ENCODE peak calls at places on chromosomes 11 and 22, in four cellular contexts. O is GM12878, H is K562, T is HL-60. W is an unnamed sample.
A peak's percentile ranks its signal among the peaks of the same experiment; 100 is the strongest.

GRCh38 chr11:130599073-130599654 is 150.7 kb downstream of the ADAMTS15 start:
- DNase-seq in H (no peak), T (no peak), O (no peak), W (no peak)

GRCh38 chr11:48116437-48116836 is 100.2 kb upstream of the OR4B1 start:
- DNase-seq in O (no peak), H (no peak), T (no peak), W (no peak)

GRCh38 chr11:9901931-9902330 is 238.1 kb downstream of the SWAP70 start:
- DNase-seq in H (no peak), O (no peak), T (no peak), W (no peak)

GRCh38 chr11:132914600-132914999 is 617.7 kb downstream of the OPCML start:
- DNase-seq in H (no peak), T (no peak), O (no peak), W (no peak)

GRCh38 chr22:43308451-43309235 is 34.5 kb downstream of the SCUBE1 start:
- DNase-seq in T (no peak), O (no peak), H (no peak), W (no peak)

GRCh38 chr22:45834241-45834640 is 142.7 kb downstream of the WNT7B start:
- DNase-seq in H (no peak), T (no peak), O (no peak), W (no peak)

GRCh38 chr22:36065775-36066544 is 37.3 kb upstream of the RBFOX2 start:
- DNase-seq in T (peak; percentile 29), H (peak; percentile 83), O (no peak), W (peak; percentile 70)

GRCh38 chr11:8531312-8531711 is 62.7 kb downstream of the STK33 start:
- DNase-seq in T (no peak), O (no peak), H (no peak), W (no peak)

GRCh38 chr22:49297286-49297870 is 530.3 kb downstream of the BRD1 start:
- DNase-seq in H (no peak), T (no peak), O (no peak), W (no peak)

GRCh38 chr11:117197516-117198456 is 1.4 kb upstream of the TAGLN start:
- DNase-seq in T (no peak), H (peak; percentile 50), O (no peak), W (no peak)

GRCh38 chr11:60303661-60304060 is 23.2 kb downstream of the MS4A4A start:
- DNase-seq in T (no peak), O (no peak), H (no peak), W (no peak)

GRCh38 chr11:75508051-75508561 is 17.6 kb downstream of the GDPD5 start:
- DNase-seq in T (peak; percentile 13), O (peak; percentile 44), H (no peak), W (no peak)

GRCh38 chr22:21734540-21735197 is 925 bp downstream of the YPEL1 start:
- DNase-seq in T (peak; percentile 37), H (peak; percentile 46), O (no peak), W (no peak)

GRCh38 chr11:15073361-15074205 is at the start of gene CALCB:
- DNase-seq in H (no peak), T (no peak), O (no peak), W (no peak)

GRCh38 chr11:110565690-110566336 is 136.1 kb downstream of the FDX1 start:
- DNase-seq in T (no peak), H (no peak), O (no peak), W (no peak)

GRCh38 chr22:37485006-37485713 is 1.0 kb downstream of the MFNG start:
- DNase-seq in T (peak; percentile 61), H (no peak), O (no peak), W (peak; percentile 68)

GRCh38 chr11:69078508-69078907 is 29.8 kb downstream of the TPCN2 start:
- DNase-seq in T (no peak), O (no peak), H (no peak), W (no peak)

GRCh38 chr11:16605971-16606783 is 132.3 kb upstream of the C11orf58 start:
- DNase-seq in O (peak; percentile 21), T (peak; percentile 86), H (peak; percentile 76), W (peak; percentile 70)

GRCh38 chr11:104127828-104128227 is 36.1 kb downstream of the PDGFD start:
- DNase-seq in O (no peak), T (no peak), H (no peak), W (no peak)

GRCh38 chr11:100687032-100687629 is at the start of gene ARHGAP42:
- DNase-seq in O (no peak), H (peak; percentile 44), T (peak; percentile 30), W (peak; percentile 57)

GRCh38 chr11:60840711-60841430 is 1.0 kb upstream of the CCDC86 start:
- DNase-seq in T (no peak), O (no peak), H (no peak), W (no peak)

GRCh38 chr11:15434529-15434928 is 319.8 kb downstream of the INSC start:
- DNase-seq in O (no peak), H (no peak), T (no peak), W (no peak)

GRCh38 chr11:9210224-9210921 is 54.8 kb downstream of the DENND5A start:
- DNase-seq in O (no peak), H (no peak), T (no peak), W (no peak)

DNA sequence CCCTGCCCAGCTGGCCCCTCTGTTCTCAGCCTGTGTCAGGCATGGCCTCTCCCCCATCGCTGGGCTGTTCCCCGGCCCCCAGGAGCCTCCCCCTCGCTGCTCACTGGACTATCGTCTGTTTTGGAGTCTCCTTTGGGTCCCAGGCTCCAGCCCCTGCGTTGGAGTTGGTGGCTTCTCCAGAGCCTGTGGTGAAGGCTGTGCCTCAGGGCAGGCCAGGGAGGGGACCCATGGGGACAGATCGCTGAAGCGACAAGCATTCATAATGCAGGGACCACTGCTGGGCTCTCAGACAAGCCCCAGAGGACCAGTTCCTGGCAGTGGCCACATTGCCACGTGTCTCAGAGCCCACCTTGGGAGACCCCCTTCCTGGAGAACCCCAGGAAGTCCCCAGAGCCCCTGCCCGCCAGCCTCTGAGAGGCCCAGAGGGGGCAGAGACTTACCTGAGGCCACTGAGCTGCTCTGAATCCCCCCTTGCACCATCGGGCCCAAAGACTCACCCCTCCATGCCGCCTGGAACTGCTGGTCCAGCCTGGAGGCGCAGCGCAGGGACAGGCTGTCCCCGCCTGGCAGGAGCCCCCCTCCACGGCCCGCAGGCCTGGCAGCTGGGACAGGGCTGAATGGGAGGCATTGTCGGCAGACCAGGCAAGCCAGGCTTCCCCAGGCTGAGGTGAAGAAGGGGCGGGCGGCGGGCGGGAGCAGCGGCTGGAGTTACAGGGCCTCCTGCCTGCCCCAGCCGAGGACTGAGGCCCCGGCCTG is at the start of gene CHADL:
- DNase-seq in H (no peak), T (no peak), O (no peak), W (no peak)
- TF ChIP-seq SPI1 in H (no peak), T (no peak), O (no peak), W (no peak)

DNA sequence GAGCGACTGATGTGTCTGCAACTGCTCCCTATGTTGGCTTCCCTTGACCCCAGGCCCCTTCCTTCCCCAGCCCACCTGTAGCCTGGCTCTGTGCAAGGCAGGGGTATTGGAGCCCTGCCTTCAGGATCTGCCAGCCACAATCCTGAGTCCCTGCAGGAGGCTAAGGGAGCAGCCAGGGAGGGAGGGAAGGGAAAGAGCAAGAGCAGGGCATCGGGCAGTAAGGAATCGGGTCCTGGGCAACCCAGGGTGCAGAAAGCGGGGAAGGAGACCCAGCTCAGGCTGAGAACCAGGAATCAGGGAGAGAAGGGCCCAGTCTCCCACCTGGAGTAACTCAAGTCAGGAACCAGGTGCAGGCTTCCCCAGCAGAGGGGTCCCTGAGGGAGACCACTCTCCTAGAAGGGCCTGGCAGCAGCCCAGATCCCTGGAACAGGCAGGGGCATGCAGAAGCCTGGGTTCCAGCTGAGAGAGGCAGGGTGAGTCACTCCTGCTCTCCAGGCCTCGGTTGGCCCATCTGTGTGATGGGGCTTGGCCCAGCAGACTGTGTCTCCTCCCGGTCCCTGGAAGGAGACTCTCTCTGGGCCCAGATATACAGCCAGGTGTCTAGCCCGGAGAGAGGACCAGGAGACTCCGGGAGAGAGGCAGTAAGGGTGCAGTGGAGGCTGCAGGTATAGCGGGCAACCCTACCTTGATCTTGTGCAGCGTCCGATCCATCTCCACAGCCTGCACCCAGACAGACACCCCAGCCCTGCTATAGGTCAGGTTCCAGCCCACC is 13.4 kb downstream of the STARD10 start:
- DNase-seq in O (no peak), H (no peak), T (no peak), W (no peak)
- TF ChIP-seq SPI1 in O (no peak), H (no peak), T (no peak), W (no peak)

GRCh38 chr11:12538889-12539421 is 135.3 kb upstream of the TEAD1 start:
- DNase-seq in O (no peak), T (no peak), H (no peak), W (no peak)

GRCh38 chr11:12540075-12540685 is 134.0 kb upstream of the TEAD1 start:
- DNase-seq in O (no peak), H (no peak), T (no peak), W (no peak)

GRCh38 chr11:12540913-12541587 is 133.2 kb upstream of the TEAD1 start:
- DNase-seq in H (no peak), T (no peak), O (no peak), W (no peak)

GRCh38 chr11:12537778-12538401 is 136.3 kb upstream of the TEAD1 start:
- DNase-seq in O (no peak), T (no peak), H (no peak), W (no peak)

GRCh38 chr11:12539570-12539969 is 134.7 kb upstream of the TEAD1 start:
- DNase-seq in T (no peak), H (no peak), O (no peak), W (no peak)
- TF ChIP-seq SPI1 in T (no peak), H (no peak), O (no peak), W (no peak)

GRCh38 chr11:128502736-128503135 is 84.6 kb downstream of the ETS1 start:
- DNase-seq in O (no peak), H (no peak), T (no peak), W (no peak)

GRCh38 chr11:128505449-128506058 is 81.8 kb downstream of the ETS1 start:
- DNase-seq in H (no peak), T (no peak), O (no peak), W (no peak)

GRCh38 chr11:128503231-128503991 is 83.9 kb downstream of the ETS1 start:
- DNase-seq in H (no peak), T (no peak), O (no peak), W (no peak)

GRCh38 chr11:128506384-128506783 is 81.0 kb downstream of the ETS1 start:
- DNase-seq in T (no peak), O (no peak), H (no peak), W (no peak)

GRCh38 chr11:128504489-128504888 is 82.9 kb downstream of the ETS1 start:
- DNase-seq in H (no peak), T (no peak), O (no peak), W (no peak)
- TF ChIP-seq SPI1 in H (no peak), T (no peak), O (no peak), W (no peak)

GRCh38 chr11:2579315-2580060 is 120.3 kb downstream of the KCNQ1OT1 start:
- DNase-seq in T (no peak), H (no peak), O (no peak), W (no peak)

GRCh38 chr11:2581151-2581930 is 118.5 kb downstream of the KCNQ1OT1 start:
- DNase-seq in T (no peak), O (no peak), H (no peak), W (no peak)

GRCh38 chr11:2581931-2582435 is 117.8 kb downstream of the KCNQ1OT1 start:
- DNase-seq in O (no peak), H (no peak), T (no peak), W (no peak)

GRCh38 chr11:2580061-2580421 is 119.8 kb downstream of the KCNQ1OT1 start:
- DNase-seq in H (no peak), T (no peak), O (no peak), W (no peak)

GRCh38 chr11:2580444-2581050 is 119.2 kb downstream of the KCNQ1OT1 start:
- DNase-seq in T (no peak), H (no peak), O (no peak), W (no peak)
- TF ChIP-seq SPI1 in T (no peak), H (no peak), O (no peak), W (no peak)

GRCh38 chr11:120192831-120193625 is 17.8 kb upstream of the OAF start:
- DNase-seq in T (no peak), O (no peak), H (no peak), W (no peak)
- TF ChIP-seq SPI1 in T (no peak), O (no peak), H (no peak), W (no peak)